ENCODE peak calls at places on chromosomes 7 and 10, in seven cellular contexts. Q, C, W, I, T, N and K are unnamed samples.

GRCh38 chr7:129829677-129830631 is 122.8 kb downstream of the UBE2H start:
- DNase-seq in Q (peak), C (peak), W (peak), I (peak), T (peak), N (peak), K (peak)

GRCh38 chr7:27130540-27131389 is at the start of gene HOXA4:
- DNase-seq in Q (peak), C (no peak), W (peak), I (peak), T (peak), N (peak), K (no peak)

GRCh38 chr10:59700709-59701108 is 8.9 kb downstream of the SLC16A9 start:
- DNase-seq in Q (no peak), C (no peak), W (peak), I (no peak), T (no peak), N (no peak), K (no peak)

GRCh38 chr10:15399060-15399661 is 28.1 kb upstream of the FAM171A1 start:
- DNase-seq in Q (peak), C (no peak), W (no peak), I (no peak), T (no peak), N (no peak), K (no peak)

GRCh38 chr10:119131512-119132240 is 27.8 kb downstream of the DENND10 start:
- DNase-seq in Q (peak), C (no peak), W (peak), I (no peak), T (peak), N (peak), K (no peak)

GRCh38 chr7:111744501-111745155 is 182.3 kb upstream of the IMMP2L start:
- DNase-seq in Q (no peak), C (no peak), W (no peak), I (no peak), T (no peak), N (peak), K (peak)

GRCh38 chr7:94170836-94171235 is 166.7 kb upstream of the BET1 start:
- DNase-seq in Q (no peak), C (no peak), W (no peak), I (no peak), T (no peak), N (no peak), K (no peak)

GRCh38 chr10:119872860-119873671 is 423 bp upstream of the MCMBP start:
- DNase-seq in Q (peak), C (peak), W (peak), I (peak), T (peak), N (peak), K (peak)

GRCh38 chr10:70162157-70162891 is 8.0 kb downstream of the SAR1A start:
- DNase-seq in Q (no peak), C (no peak), W (no peak), I (no peak), T (no peak), N (no peak), K (no peak)

GRCh38 chr7:25852995-25853713 is 298.8 kb upstream of the NFE2L3 start:
- DNase-seq in Q (no peak), C (no peak), W (no peak), I (no peak), T (no peak), N (no peak), K (no peak)

GRCh38 chr10:21364196-21365114 is 161.0 kb downstream of the SKIDA1 start:
- DNase-seq in Q (peak), C (peak), W (no peak), I (peak), T (peak), N (peak), K (peak)

GRCh38 chr7:71626206-71626605 is 494.3 kb downstream of the GALNT17 start:
- DNase-seq in Q (no peak), C (no peak), W (no peak), I (no peak), T (no peak), N (no peak), K (peak)

GRCh38 chr10:116069856-116070255 is 203.2 kb downstream of the GFRA1 start:
- DNase-seq in Q (no peak), C (no peak), W (no peak), I (no peak), T (no peak), N (no peak), K (no peak)

GRCh38 chr7:158996214-158997109 is 140.1 kb downstream of the DYNC2I1 start:
- DNase-seq in Q (no peak), C (no peak), W (no peak), I (no peak), T (no peak), N (no peak), K (no peak)

GRCh38 chr7:94375167-94375566 is 19.5 kb upstream of the COL1A2 start:
- DNase-seq in Q (no peak), C (no peak), W (peak), I (peak), T (no peak), N (peak), K (peak)

GRCh38 chr7:120110169-120110568 is 162.8 kb upstream of the KCND2 start:
- DNase-seq in Q (no peak), C (peak), W (no peak), I (no peak), T (no peak), N (no peak), K (no peak)

GRCh38 chr10:32957341-32958084 is 517 bp downstream of the ITGB1 start:
- DNase-seq in Q (peak), C (no peak), W (peak), I (peak), T (peak), N (no peak), K (no peak)

GRCh38 chr10:8245131-8246117 is 190.9 kb downstream of the GATA3 start:
- DNase-seq in Q (peak), C (no peak), W (no peak), I (no peak), T (no peak), N (no peak), K (no peak)

GRCh38 chr7:130910949-130911944 is 177.2 kb upstream of the KLF14 start:
- DNase-seq in Q (peak), C (peak), W (no peak), I (no peak), T (peak), N (peak), K (peak)

GRCh38 chr10:44386546-44387052 is 1.7 kb upstream of the CXCL12 start:
- DNase-seq in Q (peak), C (no peak), W (peak), I (peak), T (peak), N (peak), K (peak)

GRCh38 chr7:128882134-128882533 is 19.5 kb downstream of the ATP6V1F start:
- DNase-seq in Q (no peak), C (no peak), W (no peak), I (no peak), T (no peak), N (no peak), K (no peak)

GRCh38 chr7:13989138-13989943 is at the start of gene ETV1:
- DNase-seq in Q (peak), C (peak), W (peak), I (peak), T (peak), N (peak), K (peak)

GRCh38 chr10:82277591-82277990 is 402.6 kb downstream of the NRG3 start:
- DNase-seq in Q (no peak), C (no peak), W (no peak), I (no peak), T (no peak), N (no peak), K (no peak)

GRCh38 chr10:95655571-95656290 is 780 bp downstream of the ALDH18A1 start:
- DNase-seq in Q (peak), C (no peak), W (no peak), I (no peak), T (peak), N (peak), K (peak)

GRCh38 chr10:4704034-4704545 is 121.9 kb upstream of the AKR1E2 start:
- DNase-seq in Q (peak), C (no peak), W (no peak), I (peak), T (peak), N (peak), K (peak)

GRCh38 chr10:38146579-38147333 is 52.6 kb downstream of the ZNF37A start:
- DNase-seq in Q (no peak), C (no peak), W (no peak), I (no peak), T (no peak), N (peak), K (no peak)

GRCh38 chr10:69349542-69349888 is 67.2 kb downstream of the TACR2 start:
- DNase-seq in Q (no peak), C (no peak), W (no peak), I (no peak), T (no peak), N (no peak), K (no peak)

GRCh38 chr7:157568071-157568784 is 231.4 kb downstream of the DNAJB6 start:
- DNase-seq in Q (no peak), C (no peak), W (no peak), I (no peak), T (no peak), N (no peak), K (no peak)

GRCh38 chr10:3430501-3430900 is 257.9 kb upstream of the PITRM1 start:
- DNase-seq in Q (no peak), C (no peak), W (no peak), I (no peak), T (no peak), N (no peak), K (no peak)

GRCh38 chr7:5630670-5631069 is 150.8 kb downstream of the RNF216 start:
- DNase-seq in Q (no peak), C (no peak), W (no peak), I (no peak), T (no peak), N (no peak), K (no peak)

GRCh38 chr7:101984141-101984879 is 166.9 kb downstream of the CUX1 start:
- DNase-seq in Q (peak), C (no peak), W (no peak), I (no peak), T (peak), N (no peak), K (no peak)

GRCh38 chr7:43582503-43583423 is at the start of gene STK17A:
- DNase-seq in Q (peak), C (peak), W (peak), I (peak), T (peak), N (peak), K (peak)

GRCh38 chr10:113982745-113983144 is 60.9 kb upstream of the ADRB1 start:
- DNase-seq in Q (no peak), C (no peak), W (no peak), I (no peak), T (no peak), N (no peak), K (no peak)

GRCh38 chr10:75771606-75772005 is 340.2 kb downstream of the LRMDA start:
- DNase-seq in Q (peak), C (no peak), W (no peak), I (no peak), T (no peak), N (no peak), K (no peak)

GRCh38 chr10:33241351-33241750 is 93.1 kb downstream of the NRP1 start:
- DNase-seq in Q (no peak), C (no peak), W (no peak), I (no peak), T (no peak), N (peak), K (no peak)

GRCh38 chr7:150409300-150410030 is 30.3 kb downstream of the ZNF775 start:
- DNase-seq in Q (no peak), C (no peak), W (no peak), I (no peak), T (no peak), N (no peak), K (no peak)

GRCh38 chr10:116014859-116015258 is 258.1 kb downstream of the GFRA1 start:
- DNase-seq in Q (no peak), C (no peak), W (no peak), I (no peak), T (no peak), N (no peak), K (peak)

GRCh38 chr7:55486991-55487390 is 85.3 kb downstream of the VOPP1 start:
- DNase-seq in Q (no peak), C (no peak), W (no peak), I (no peak), T (no peak), N (no peak), K (no peak)

GRCh38 chr7:6614941-6615737 is at the start of gene ZNF853:
- DNase-seq in Q (no peak), C (no peak), W (peak), I (no peak), T (no peak), N (no peak), K (no peak)

GRCh38 chr10:49398000-49398861 is 2.3 kb upstream of the DRGX start:
- DNase-seq in Q (peak), C (no peak), W (no peak), I (peak), T (peak), N (peak), K (peak)

GRCh38 chr10:132272061-132272766 is 35.5 kb downstream of the STK32C start:
- DNase-seq in Q (no peak), C (no peak), W (no peak), I (no peak), T (no peak), N (peak), K (no peak)
- H3K27ac ChIP-seq in Q (no peak), C (no peak), W (no peak), I (no peak), T (no peak), N (no peak), K (no peak)

GRCh38 chr10:13741438-13741837 is 154.7 kb downstream of the PRPF18 start:
- DNase-seq in Q (no peak), C (no peak), W (no peak), I (no peak), T (no peak), N (no peak), K (peak)

GRCh38 chr10:13745271-13745670 is 158.5 kb downstream of the PRPF18 start:
- DNase-seq in Q (no peak), C (no peak), W (no peak), I (no peak), T (no peak), N (no peak), K (no peak)

GRCh38 chr10:13743101-13743693 is 156.4 kb downstream of the PRPF18 start:
- DNase-seq in Q (no peak), C (no peak), W (no peak), I (peak), T (no peak), N (peak), K (peak)

GRCh38 chr10:13740416-13740815 is 153.7 kb downstream of the PRPF18 start:
- DNase-seq in Q (no peak), C (no peak), W (no peak), I (no peak), T (no peak), N (no peak), K (no peak)

GRCh38 chr10:13743963-13744362 is 157.2 kb downstream of the PRPF18 start:
- DNase-seq in Q (no peak), C (no peak), W (no peak), I (no peak), T (no peak), N (no peak), K (no peak)
- H3K4me3 ChIP-seq in Q (no peak), C (no peak), W (no peak), I (no peak), T (no peak), N (no peak), K (no peak)

GRCh38 chr7:151435103-151435916 is 4.6 kb downstream of the CRYGN start:
- DNase-seq in Q (no peak), C (no peak), W (no peak), I (no peak), T (no peak), N (no peak), K (no peak)
- H3K27ac ChIP-seq in Q (no peak), C (no peak), W (no peak), I (no peak), T (peak), N (no peak), K (no peak)

DNA sequence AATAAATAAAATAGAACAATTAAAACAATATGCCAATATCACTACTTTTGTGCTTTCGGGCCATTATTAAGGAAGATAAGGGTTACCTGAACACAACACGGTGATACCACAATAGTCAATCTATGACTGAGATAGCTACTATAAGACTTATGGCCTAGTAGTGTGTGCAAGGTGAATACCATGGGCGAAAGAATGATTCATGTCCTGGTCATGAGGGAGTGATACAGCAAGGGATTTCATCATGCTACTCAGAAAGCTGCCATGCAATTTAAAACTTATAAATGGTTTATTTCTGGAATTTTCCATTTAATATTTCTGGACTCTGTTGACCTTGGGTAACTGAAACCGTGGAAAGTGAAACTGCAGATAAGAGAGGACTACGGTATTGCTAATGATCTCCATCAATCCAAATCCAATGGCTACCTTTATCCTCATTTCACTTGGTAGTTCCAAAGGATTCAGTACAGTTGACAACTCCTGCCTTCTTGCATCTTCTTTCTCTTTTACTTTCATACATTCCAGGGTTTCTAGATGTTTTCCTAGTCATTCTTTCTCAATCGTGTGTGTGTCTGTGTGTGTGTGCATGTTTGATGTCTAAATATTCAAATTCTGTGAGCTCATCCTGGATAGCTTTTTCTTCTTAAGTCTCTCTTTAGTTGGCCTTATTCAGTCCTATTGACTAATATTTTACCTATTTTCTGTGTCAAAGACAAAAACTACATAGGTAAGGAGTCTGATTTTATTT is 100.5 kb upstream of the MAGI2 start:
- DNase-seq in Q (no peak), C (no peak), W (no peak), I (no peak), T (peak), N (peak), K (peak)
- H3K4me3 ChIP-seq in Q (no peak), C (no peak), W (no peak), I (no peak), T (no peak), N (no peak), K (no peak)

DNA sequence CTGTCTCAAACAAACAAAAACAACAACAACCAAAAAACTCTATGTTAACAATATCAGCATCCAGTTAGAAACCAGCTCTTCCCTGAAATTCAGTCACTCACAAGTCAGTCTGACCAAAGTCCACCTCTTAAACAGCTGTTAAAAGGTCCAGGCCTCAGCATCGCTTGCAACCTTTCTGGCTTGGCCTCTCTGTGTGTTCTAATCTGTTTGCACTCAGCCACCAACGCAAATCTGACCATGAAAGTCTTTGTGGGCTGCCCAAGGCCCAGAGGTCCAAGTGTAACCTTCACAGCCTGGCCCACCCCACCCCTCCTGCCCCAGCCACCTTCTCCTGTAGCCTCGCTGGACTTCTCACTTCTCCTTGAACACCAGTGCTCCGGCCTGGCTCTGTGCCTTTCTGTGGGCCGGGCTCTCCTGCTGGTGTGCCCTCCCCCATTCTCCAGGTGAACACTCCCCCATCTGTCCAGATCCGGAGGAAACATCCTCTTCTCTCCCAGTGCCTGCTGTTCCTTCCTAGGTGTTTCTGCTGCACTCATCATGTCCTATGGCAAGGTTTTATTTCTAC is 72.2 kb upstream of the EFCAB10 start:
- DNase-seq in Q (peak), C (no peak), W (peak), I (no peak), T (no peak), N (no peak), K (no peak)
- H3K27ac ChIP-seq in Q (no peak), C (no peak), W (no peak), I (no peak), T (no peak), N (no peak), K (no peak)

DNA sequence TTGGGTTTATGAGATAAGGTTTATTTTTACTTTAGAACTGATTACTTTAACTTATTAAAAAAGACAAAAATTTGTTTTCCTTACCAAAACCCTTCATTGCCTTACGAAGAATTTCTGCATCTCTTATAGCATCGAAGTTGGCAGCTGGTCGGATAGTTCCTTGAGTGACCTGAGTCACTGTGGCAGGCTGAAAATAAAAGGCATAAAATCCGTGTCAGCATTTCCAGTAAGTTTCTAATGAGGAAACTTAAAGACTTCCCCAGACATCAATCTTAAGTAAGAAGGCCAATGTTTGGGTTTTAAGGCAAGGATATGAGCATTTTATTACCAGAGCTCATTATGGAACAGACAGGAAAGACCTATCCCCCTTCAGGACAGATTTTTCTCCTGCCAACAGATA is 25.6 kb downstream of the ANXA7 start:
- DNase-seq in Q (no peak), C (no peak), W (no peak), I (no peak), T (no peak), N (no peak), K (no peak)
- H3K4me3 ChIP-seq in Q (no peak), C (no peak), W (no peak), I (no peak), T (no peak), N (no peak), K (no peak)